ENCODE peak calls at places on chromosomes 13 and 19, in seven cellular contexts. One of them, this sample, is unnamed.

GRCh38 chr13:38398810-38399493 is 49.3 kb downstream of the UFM1 start:
- DNase-seq in activated CD4-positive, alpha-beta memory T cell treated with anti-CD3 and anti-CD28 coated beads, Interleukin-2, amount 10 ng/mL, durations not matched to agents 7 days and 5 days: no peak
- DNase-seq in posterior vena cava: no peak
- DNase-seq in Right ventricle myocardium superior: no peak
- DNase-seq in CD4-positive, alpha-beta T cell: no peak
- DNase-seq in right lobe of liver: no peak
- DNase-seq in stimulated activated naive CD4-positive, alpha-beta T cell treated with Interleukin-2 at 50 U/mL for 16 hours: no peak
- DNase-seq in this sample: peak

GRCh38 chr19:33208904-33209843 is 15.0 kb downstream of the LRP3 start:
- DNase-seq in activated CD4-positive, alpha-beta memory T cell treated with anti-CD3 and anti-CD28 coated beads, Interleukin-2, amount 10 ng/mL, durations not matched to agents 7 days and 5 days: no peak
- DNase-seq in posterior vena cava: no peak
- DNase-seq in Right ventricle myocardium superior: peak
- DNase-seq in CD4-positive, alpha-beta T cell: no peak
- DNase-seq in right lobe of liver: no peak
- DNase-seq in stimulated activated naive CD4-positive, alpha-beta T cell treated with Interleukin-2 at 50 U/mL for 16 hours: no peak
- DNase-seq in this sample: no peak

GRCh38 chr13:80141114-80141849 is 199.6 kb downstream of the SPRY2 start:
- DNase-seq in activated CD4-positive, alpha-beta memory T cell treated with anti-CD3 and anti-CD28 coated beads, Interleukin-2, amount 10 ng/mL, durations not matched to agents 7 days and 5 days: no peak
- DNase-seq in posterior vena cava: no peak
- DNase-seq in Right ventricle myocardium superior: peak
- DNase-seq in CD4-positive, alpha-beta T cell: no peak
- DNase-seq in right lobe of liver: no peak
- DNase-seq in stimulated activated naive CD4-positive, alpha-beta T cell treated with Interleukin-2 at 50 U/mL for 16 hours: no peak
- DNase-seq in this sample: no peak

GRCh38 chr13:109704771-109705628 is 81.4 kb downstream of the IRS2 start:
- DNase-seq in activated CD4-positive, alpha-beta memory T cell treated with anti-CD3 and anti-CD28 coated beads, Interleukin-2, amount 10 ng/mL, durations not matched to agents 7 days and 5 days: no peak
- DNase-seq in posterior vena cava: peak
- DNase-seq in Right ventricle myocardium superior: peak
- DNase-seq in CD4-positive, alpha-beta T cell: no peak
- DNase-seq in right lobe of liver: peak
- DNase-seq in stimulated activated naive CD4-positive, alpha-beta T cell treated with Interleukin-2 at 50 U/mL for 16 hours: no peak
- DNase-seq in this sample: peak

GRCh38 chr13:67977081-67977480 is 746.9 kb upstream of the PCDH9 start:
- DNase-seq in activated CD4-positive, alpha-beta memory T cell treated with anti-CD3 and anti-CD28 coated beads, Interleukin-2, amount 10 ng/mL, durations not matched to agents 7 days and 5 days: no peak
- DNase-seq in posterior vena cava: no peak
- DNase-seq in Right ventricle myocardium superior: no peak
- DNase-seq in CD4-positive, alpha-beta T cell: no peak
- DNase-seq in right lobe of liver: no peak
- DNase-seq in stimulated activated naive CD4-positive, alpha-beta T cell treated with Interleukin-2 at 50 U/mL for 16 hours: no peak
- DNase-seq in this sample: no peak

GRCh38 chr19:6224308-6224675 is 55.5 kb downstream of the MLLT1 start:
- DNase-seq in activated CD4-positive, alpha-beta memory T cell treated with anti-CD3 and anti-CD28 coated beads, Interleukin-2, amount 10 ng/mL, durations not matched to agents 7 days and 5 days: no peak
- DNase-seq in posterior vena cava: no peak
- DNase-seq in Right ventricle myocardium superior: peak
- DNase-seq in CD4-positive, alpha-beta T cell: no peak
- DNase-seq in right lobe of liver: peak
- DNase-seq in stimulated activated naive CD4-positive, alpha-beta T cell treated with Interleukin-2 at 50 U/mL for 16 hours: no peak
- DNase-seq in this sample: no peak

GRCh38 chr13:95745752-95746151 is 68.8 kb downstream of the DNAJC3 start:
- DNase-seq in activated CD4-positive, alpha-beta memory T cell treated with anti-CD3 and anti-CD28 coated beads, Interleukin-2, amount 10 ng/mL, durations not matched to agents 7 days and 5 days: no peak
- DNase-seq in posterior vena cava: no peak
- DNase-seq in Right ventricle myocardium superior: no peak
- DNase-seq in CD4-positive, alpha-beta T cell: no peak
- DNase-seq in right lobe of liver: no peak
- DNase-seq in stimulated activated naive CD4-positive, alpha-beta T cell treated with Interleukin-2 at 50 U/mL for 16 hours: no peak
- DNase-seq in this sample: no peak

GRCh38 chr13:26698392-26699196 is 62.0 kb downstream of the GPR12 start:
- DNase-seq in activated CD4-positive, alpha-beta memory T cell treated with anti-CD3 and anti-CD28 coated beads, Interleukin-2, amount 10 ng/mL, durations not matched to agents 7 days and 5 days: peak
- DNase-seq in posterior vena cava: peak
- DNase-seq in Right ventricle myocardium superior: peak
- DNase-seq in CD4-positive, alpha-beta T cell: peak
- DNase-seq in right lobe of liver: peak
- DNase-seq in stimulated activated naive CD4-positive, alpha-beta T cell treated with Interleukin-2 at 50 U/mL for 16 hours: peak
- DNase-seq in this sample: peak

GRCh38 chr13:53411443-53411842 is 382.8 kb downstream of the OLFM4 start:
- DNase-seq in activated CD4-positive, alpha-beta memory T cell treated with anti-CD3 and anti-CD28 coated beads, Interleukin-2, amount 10 ng/mL, durations not matched to agents 7 days and 5 days: no peak
- DNase-seq in posterior vena cava: no peak
- DNase-seq in Right ventricle myocardium superior: no peak
- DNase-seq in CD4-positive, alpha-beta T cell: no peak
- DNase-seq in right lobe of liver: no peak
- DNase-seq in stimulated activated naive CD4-positive, alpha-beta T cell treated with Interleukin-2 at 50 U/mL for 16 hours: no peak
- DNase-seq in this sample: no peak

GRCh38 chr13:102817907-102818306 is 19.0 kb downstream of the BIVM start:
- DNase-seq in activated CD4-positive, alpha-beta memory T cell treated with anti-CD3 and anti-CD28 coated beads, Interleukin-2, amount 10 ng/mL, durations not matched to agents 7 days and 5 days: no peak
- DNase-seq in posterior vena cava: no peak
- DNase-seq in Right ventricle myocardium superior: no peak
- DNase-seq in CD4-positive, alpha-beta T cell: no peak
- DNase-seq in right lobe of liver: no peak
- DNase-seq in stimulated activated naive CD4-positive, alpha-beta T cell treated with Interleukin-2 at 50 U/mL for 16 hours: no peak
- DNase-seq in this sample: no peak